ENCODE peak calls at places on chromosomes 12 and 14, in ten cellular contexts. F is lung, D is stomach, A is IMR-90, Q is mucosa of descending colon, N is HCT116, X is cardiac muscle cell, S is fibroblast of lung, V is psoas muscle, E is mesendoderm. O is an unnamed sample. For H3K4me1, the result is how much of the 10 kb centered on the place peaks cover.

GRCh38 chr14:69612759-69613145 is 1.4 kb downstream of the SUSD6 start:
- DNase-seq in F (no peak), D (no peak), A (no peak), Q (no peak), N (peak), X (no peak), S (no peak), V (no peak), E (no peak), O (no peak)

GRCh38 chr14:71193663-71194062 is 286.4 kb downstream of the PCNX1 start:
- DNase-seq in F (no peak), D (no peak), A (no peak), Q (no peak), N (no peak), X (no peak), S (no peak), V (no peak), E (peak), O (no peak)

GRCh38 chr14:94469261-94469660 is 6.7 kb downstream of the SERPINA9 start:
- DNase-seq in F (no peak), D (no peak), A (no peak), Q (no peak), N (no peak), X (no peak), S (no peak), V (no peak), E (no peak), O (no peak)

GRCh38 chr14:54603362-54603761 is 36.4 kb downstream of the SAMD4A start:
- DNase-seq in F (no peak), D (no peak), A (peak), Q (no peak), N (no peak), X (no peak), S (peak), V (no peak), E (no peak), O (no peak)

GRCh38 chr12:123062682-123063426 is 82.4 kb downstream of the ARL6IP4 start:
- DNase-seq in F (peak), D (peak), A (peak), Q (no peak), N (peak), X (no peak), S (peak), V (peak), E (no peak), O (no peak)

GRCh38 chr12:122871851-122872785 is 23.8 kb downstream of the VPS37B start:
- DNase-seq in F (no peak), D (peak), A (peak), Q (peak), N (no peak), X (no peak), S (peak), V (no peak), E (peak), O (peak)

GRCh38 chr12:94239332-94239731 is 91.0 kb downstream of the PLXNC1 start:
- DNase-seq in F (no peak), D (no peak), A (no peak), Q (no peak), N (no peak), X (no peak), S (no peak), V (no peak), E (no peak), O (no peak)

GRCh38 chr14:62420853-62421252 is 624.4 kb downstream of the KCNH5 start:
- DNase-seq in F (no peak), D (no peak), A (no peak), Q (no peak), N (no peak), X (no peak), S (no peak), V (no peak), E (no peak), O (no peak)

GRCh38 chr12:58487280-58488141 is 432.8 kb downstream of the LRIG3 start:
- DNase-seq in F (no peak), D (no peak), A (peak), Q (no peak), N (no peak), X (no peak), S (no peak), V (no peak), E (no peak), O (no peak)

GRCh38 chr14:99562848-99563748 is 40.9 kb downstream of the CCDC85C start:
- DNase-seq in F (peak), D (peak), A (peak), Q (peak), N (no peak), X (peak), S (peak), V (peak), E (peak), O (peak)

GRCh38 chr12:65276923-65277322 is 1.6 kb upstream of the MSRB3 start:
- DNase-seq in F (no peak), D (no peak), A (no peak), Q (no peak), N (no peak), X (no peak), S (no peak), V (no peak), E (no peak), O (no peak)

GRCh38 chr14:51022769-51023168 is 72.1 kb downstream of the TRIM9 start:
- DNase-seq in F (no peak), D (no peak), A (no peak), Q (no peak), N (no peak), X (no peak), S (no peak), V (no peak), E (no peak), O (no peak)

GRCh38 chr14:105261781-105262180 is 13.4 kb downstream of the BTBD6 start:
- DNase-seq in F (no peak), D (no peak), A (no peak), Q (no peak), N (no peak), X (no peak), S (no peak), V (no peak), E (no peak), O (no peak)

GRCh38 chr12:64187370-64187769 is 34.7 kb downstream of the KICS2 start:
- DNase-seq in F (no peak), D (no peak), A (peak), Q (no peak), N (no peak), X (no peak), S (peak), V (no peak), E (no peak), O (no peak)

GRCh38 chr12:44286821-44287220 is 450.9 kb downstream of the TMEM117 start:
- DNase-seq in F (no peak), D (no peak), A (no peak), Q (no peak), N (no peak), X (no peak), S (no peak), V (no peak), E (no peak), O (no peak)

GRCh38 chr12:96099431-96099830 is 64.0 kb upstream of the LTA4H start:
- DNase-seq in F (no peak), D (no peak), A (no peak), Q (no peak), N (no peak), X (no peak), S (no peak), V (no peak), E (no peak), O (no peak)

DNA sequence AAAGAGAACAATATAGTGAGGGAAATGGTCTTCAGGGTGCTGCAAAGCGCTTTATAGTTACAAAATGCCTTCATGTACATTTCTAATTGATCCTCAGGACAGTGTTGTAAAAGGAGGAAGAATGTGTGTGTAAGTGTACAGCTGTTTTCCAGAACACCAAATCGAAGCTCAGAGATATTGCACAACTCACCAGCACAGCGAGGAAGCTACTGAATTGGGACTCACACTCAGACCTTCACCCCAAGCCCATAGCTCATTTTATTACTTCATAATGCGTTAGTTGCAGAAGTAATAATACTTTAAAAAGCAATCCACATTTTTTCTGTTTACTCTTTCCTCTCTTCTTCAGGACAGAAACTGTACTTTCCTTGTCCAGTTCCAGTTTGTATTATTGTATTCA is 428.3 kb downstream of the RAD51B start:
- DNase-seq in F (no peak), D (no peak), A (peak), Q (no peak), N (no peak), X (no peak), S (peak), V (no peak), E (no peak), O (no peak)
- H3K4me1 ChIP-seq in F (under half), D (half or more), A (under half), Q (under half), N (half or more), X (half or more), S (under half), V (half or more), E (under half), O (under half)

DNA sequence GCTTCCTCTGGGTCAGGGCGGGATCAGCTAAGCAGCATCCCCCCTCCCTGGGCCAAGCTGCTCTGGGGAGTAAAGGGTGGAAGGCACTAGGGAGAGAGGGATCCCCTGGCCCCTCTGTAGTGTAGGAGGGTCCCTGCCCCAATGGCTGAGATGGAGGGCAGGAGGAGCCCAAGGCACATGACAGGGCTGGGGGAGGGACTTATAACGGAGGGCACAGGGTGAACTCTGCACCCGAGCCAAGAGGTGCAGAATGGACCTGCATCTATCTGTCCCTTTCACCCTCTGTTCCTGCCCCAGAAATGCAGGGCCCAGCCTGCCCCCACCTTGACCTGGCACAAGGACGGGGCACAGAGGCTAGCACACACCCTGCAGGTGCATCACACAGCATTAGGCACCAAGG is 3.8 kb upstream of the ITGB7 start:
- DNase-seq in F (no peak), D (no peak), A (no peak), Q (no peak), N (no peak), X (no peak), S (no peak), V (no peak), E (no peak), O (no peak)
- H3K4me1 ChIP-seq in F (under half), D (half or more), A (under half), Q (under half), N (under half), X (under half), S (under half), V (under half), E (under half), O (under half)

GRCh38 chr12:131801254-131801866 is 26.8 kb upstream of the MMP17 start:
- DNase-seq in F (no peak), D (no peak), A (no peak), Q (no peak), N (no peak), X (no peak), S (no peak), V (no peak), E (no peak), O (no peak)
- H3K4me1 ChIP-seq in F (under half), D (under half), A (under half), Q (under half), N (under half), X (under half), S (under half), V (under half), E (under half), O (under half)

GRCh38 chr14:98185036-98185435 is 1087.0 kb downstream of the BCL11B start:
- DNase-seq in F (no peak), D (no peak), A (no peak), Q (no peak), N (no peak), X (no peak), S (no peak), V (no peak), E (no peak), O (no peak)
- H3K4me1 ChIP-seq in F (under half), D (under half), A (under half), Q (under half), N (under half), X (under half), S (under half), V (under half), E (under half), O (under half)

GRCh38 chr12:120231316-120232011 is 30.6 kb upstream of the RPLP0 start:
- DNase-seq in F (peak), D (peak), A (peak), Q (peak), N (peak), X (no peak), S (peak), V (peak), E (peak), O (peak)
- H3K4me1 ChIP-seq in F (half or more), D (half or more), A (half or more), Q (half or more), N (half or more), X (half or more), S (half or more), V (half or more), E (half or more), O (half or more)

GRCh38 chr14:22478247-22478646 is 110.8 kb downstream of the DAD1 start:
- DNase-seq in F (no peak), D (no peak), A (no peak), Q (no peak), N (no peak), X (no peak), S (no peak), V (no peak), E (no peak), O (no peak)
- H3K4me1 ChIP-seq in F (under half), D (under half), A (under half), Q (under half), N (under half), X (under half), S (under half), V (under half), E (under half), O (under half)

GRCh38 chr12:50507474-50507838 is 2.7 kb downstream of the DIP2B start:
- DNase-seq in F (no peak), D (no peak), A (no peak), Q (no peak), N (no peak), X (no peak), S (no peak), V (no peak), E (no peak), O (no peak)
- H3K4me1 ChIP-seq in F (under half), D (half or more), A (under half), Q (under half), N (under half), X (under half), S (under half), V (under half), E (under half), O (under half)

GRCh38 chr12:68809190-68810026 is 1.4 kb downstream of the MDM2 start:
- DNase-seq in F (no peak), D (no peak), A (no peak), Q (no peak), N (no peak), X (no peak), S (peak), V (no peak), E (no peak), O (no peak)
- H3K4me1 ChIP-seq in F (under half), D (half or more), A (under half), Q (under half), N (under half), X (under half), S (under half), V (under half), E (under half), O (under half)

DNA sequence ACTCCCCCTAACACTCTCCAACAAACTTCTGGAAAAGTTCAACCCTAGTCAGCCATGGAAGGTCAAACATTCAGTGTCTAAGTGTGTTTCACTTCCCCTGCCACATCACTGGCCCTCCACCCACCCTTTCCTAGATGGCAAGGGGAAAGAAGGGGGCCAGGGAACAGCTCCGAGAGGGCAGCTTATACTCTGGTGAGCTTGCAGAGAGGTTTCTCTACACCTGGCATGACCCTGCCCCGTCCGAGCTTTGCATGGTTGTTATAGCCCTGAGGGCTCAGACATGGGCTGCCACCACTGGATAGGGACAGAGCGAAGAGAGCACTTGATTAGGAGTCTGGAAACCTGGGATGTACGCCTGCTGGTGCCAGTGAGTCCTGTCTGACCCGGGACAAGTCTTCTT is 4.0 kb downstream of the ACVRL1 start:
- DNase-seq in F (no peak), D (no peak), A (no peak), Q (no peak), N (no peak), X (no peak), S (no peak), V (no peak), E (no peak), O (no peak)
- H3K4me1 ChIP-seq in F (under half), D (half or more), A (under half), Q (under half), N (under half), X (under half), S (under half), V (under half), E (under half), O (half or more)

DNA sequence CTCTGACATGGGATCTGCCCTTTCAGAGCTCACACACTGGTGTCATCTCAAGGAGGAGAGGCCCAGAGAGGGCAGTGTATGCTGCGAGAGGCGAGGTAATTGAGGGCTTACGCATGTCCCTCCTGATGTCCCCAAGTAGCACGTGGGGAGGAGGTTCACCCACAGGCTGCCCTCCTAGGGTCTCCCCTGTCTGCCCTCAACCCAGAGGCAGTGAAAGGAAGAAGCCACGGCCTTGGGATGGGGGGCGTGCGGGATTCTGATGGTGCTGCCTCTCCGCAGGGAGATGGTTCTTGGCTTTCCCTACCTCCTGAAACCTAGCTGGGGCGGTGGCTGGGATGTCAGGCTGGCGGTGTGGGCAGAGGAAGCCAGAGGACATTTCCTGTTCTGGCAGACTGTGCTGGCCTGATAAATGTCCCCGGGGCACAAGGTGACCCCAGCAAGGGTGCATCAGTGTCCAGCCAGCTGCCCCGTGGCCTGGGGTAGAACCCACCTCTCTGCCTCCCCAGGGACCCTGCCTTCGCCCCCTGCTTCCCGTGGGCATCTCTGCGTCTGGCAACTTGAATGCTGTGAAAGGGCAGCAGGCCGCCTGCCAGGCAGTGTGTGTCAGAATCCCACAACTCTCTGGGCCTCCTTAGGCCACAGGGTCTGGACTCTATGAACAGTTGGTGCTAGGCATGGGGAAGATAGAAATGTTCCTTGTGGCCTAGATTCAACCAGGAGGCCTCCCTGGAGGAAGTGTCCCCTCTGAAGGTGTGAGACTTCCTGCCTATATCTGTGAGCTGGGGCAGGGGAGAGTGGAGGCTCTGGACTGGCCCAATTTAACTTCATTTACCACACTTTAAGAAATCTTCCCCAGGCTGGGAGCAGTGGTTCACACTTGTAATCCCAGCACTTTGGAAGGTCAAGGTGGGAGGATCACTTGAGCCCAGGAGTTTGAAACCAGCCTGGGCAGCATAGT is 4.8 kb downstream of the SH2B3 start:
- DNase-seq in F (no peak), D (no peak), A (no peak), Q (no peak), N (no peak), X (no peak), S (peak), V (no peak), E (no peak), O (no peak)
- H3K4me1 ChIP-seq in F (under half), D (half or more), A (under half), Q (under half), N (under half), X (under half), S (half or more), V (under half), E (under half), O (under half)

O was measured in BE2C.